ENCODE peak calls at places on chromosome 12, in five cellular contexts. O, G, U, L and Q are unnamed samples.
A peak's percentile ranks its signal among the peaks of the same experiment; 100 is the strongest.

GRCh38 chr12:32437095-32437515 is 37.7 kb downstream of the FGD4 start:
- DNase-seq in L (no peak), U (no peak), O (peak; percentile 91), G (no peak), Q (no peak)

GRCh38 chr12:108430245-108430644 is 84.8 kb upstream of the FICD start:
- DNase-seq in U (no peak), L (peak; percentile 26), O (peak; percentile 35), G (no peak), Q (no peak)

GRCh38 chr12:51837286-51837685 is 11.2 kb downstream of the FIGNL2 start:
- DNase-seq in U (no peak), O (no peak), G (no peak), L (no peak), Q (no peak)

GRCh38 chr12:57389033-57389432 is 41.8 kb downstream of the R3HDM2 start:
- DNase-seq in U (no peak), O (peak; percentile 53), G (no peak), L (no peak), Q (no peak)

GRCh38 chr12:2372735-2373134 is 319.9 kb downstream of the CACNA1C start:
- DNase-seq in O (no peak), L (no peak), G (no peak), U (no peak), Q (no peak)

GRCh38 chr12:9022592-9022991 is 33.2 kb downstream of the KLRG1 start:
- DNase-seq in L (no peak), G (no peak), U (no peak), O (no peak), Q (no peak)

GRCh38 chr12:109744026-109744425 is 30.4 kb downstream of the FAM222A start:
- DNase-seq in L (no peak), G (no peak), U (no peak), O (no peak), Q (no peak)

GRCh38 chr12:103647267-103647666 is 60.2 kb downstream of the STAB2 start:
- DNase-seq in U (no peak), G (no peak), L (no peak), O (peak; percentile 76), Q (no peak)

GRCh38 chr12:91529829-91530228 is 347.2 kb upstream of the DCN start:
- DNase-seq in U (no peak), O (peak; percentile 66), G (no peak), L (no peak), Q (no peak)

GRCh38 chr12:127579446-127579845 is 687.5 kb upstream of the TMEM132C start:
- DNase-seq in G (no peak), U (no peak), O (no peak), L (no peak), Q (no peak)

GRCh38 chr12:15590180-15590826 is 198.9 kb downstream of the EPS8 start:
- DNase-seq in L (no peak), U (peak; percentile 30), O (peak; percentile 79), G (no peak), Q (peak; percentile 64)

GRCh38 chr12:3168775-3169221 is 91.6 kb downstream of the TSPAN9 start:
- DNase-seq in O (peak; percentile 97), U (no peak), G (no peak), L (no peak), Q (no peak)

GRCh38 chr12:109493938-109494337 is 16.5 kb downstream of the UBE3B start:
- DNase-seq in G (no peak), O (no peak), L (no peak), U (no peak), Q (no peak)

GRCh38 chr12:128606040-128606439 is 217.7 kb downstream of the SLC15A4 start:
- DNase-seq in L (no peak), G (no peak), O (no peak), U (no peak), Q (peak; percentile 64)

GRCh38 chr12:2384029-2384386 is 331.2 kb downstream of the CACNA1C start:
- DNase-seq in U (no peak), L (no peak), G (no peak), O (no peak), Q (no peak)

GRCh38 chr12:50569876-50570275 is 65.1 kb downstream of the DIP2B start:
- DNase-seq in L (no peak), G (no peak), U (no peak), O (no peak), Q (no peak)

GRCh38 chr12:21823581-21823980 is 49.1 kb upstream of the KCNJ8 start:
- DNase-seq in U (no peak), O (no peak), G (no peak), L (no peak), Q (no peak)

GRCh38 chr12:49891012-49891411 is 12.7 kb downstream of the FAIM2 start:
- DNase-seq in O (no peak), U (no peak), L (no peak), G (no peak), Q (no peak)

GRCh38 chr12:123714302-123714627 is 2.1 kb downstream of the ATP6V0A2 start:
- DNase-seq in U (no peak), G (no peak), L (no peak), O (no peak), Q (no peak)

GRCh38 chr12:55708695-55709233 is 1.1 kb upstream of the ITGA7 start:
- DNase-seq in U (no peak), O (no peak), G (no peak), L (no peak), Q (no peak)

GRCh38 chr12:53476769-53477209 is 22.5 kb downstream of the MAP3K12 start:
- DNase-seq in O (no peak), G (no peak), L (no peak), U (no peak), Q (no peak)

GRCh38 chr12:40104461-40105264 is 1.2 kb downstream of the SLC2A13 start:
- DNase-seq in U (no peak), O (peak; percentile 3), L (peak; percentile 30), G (no peak), Q (no peak)

GRCh38 chr12:109949089-109949488 is 47.1 kb downstream of the GIT2 start:
- DNase-seq in O (no peak), G (no peak), U (no peak), L (no peak), Q (no peak)

GRCh38 chr12:106066726-106067325 is 71.9 kb downstream of the NUAK1 start:
- DNase-seq in L (no peak), U (no peak), O (no peak), G (no peak), Q (no peak)

GRCh38 chr12:131710464-131711457 is at the start of gene SFSWAP:
- DNase-seq in G (peak; percentile 66), U (peak; percentile 28), L (peak; percentile 70), O (peak; percentile 67), Q (peak; percentile 79)

GRCh38 chr12:124993568-124994434 is at the start of gene BRI3BP:
- DNase-seq in L (peak; percentile 42), O (peak; percentile 50), G (peak; percentile 71), U (peak; percentile 40), Q (peak; percentile 60)